ENCODE peak calls at places on chromosome 19, in ten cellular contexts. M is non-pigmented ciliary epithelial cell; Y is kidney glomerular epithelial cell; F is central memory CD8-positive, alpha-beta T cell; B is LoVo; T is frontal cortex; Q is activated CD4-positive, alpha-beta T cell treated with anti-CD3 and anti-CD28 coated beads, Interleukin-2, amount 10 ng/mL, durations not matched to agents 7 days and 5 days; L is HuH-7.5; D is DND-41; V is fibroblast of mammary gland. C is an unnamed sample.

GRCh38 chr19:27744926-27745844 is 1467.8 kb downstream of the UQCRFS1 start:
- DNase-seq in F (no peak), Q (no peak), V (no peak), T (no peak), B (no peak), L (no peak), D (no peak), M (no peak), Y (no peak), C (no peak)

GRCh38 chr19:489418-490196 is 6.7 kb upstream of the MADCAM1 start:
- DNase-seq in D (peak; percentile 42), V (peak; percentile 30), F (no peak), Q (no peak), M (no peak), L (peak; percentile 68), B (no peak), Y (no peak), T (peak; percentile 72), C (no peak)

GRCh38 chr19:46818812-46819211 is 30.4 kb upstream of the SLC1A5 start:
- DNase-seq in D (peak; percentile 50), B (no peak), F (no peak), Y (no peak), M (no peak), L (no peak), Q (peak; percentile 21), V (peak; percentile 53), T (no peak), C (no peak)

GRCh38 chr19:57068921-57069697 is 50.7 kb upstream of the USP29 start:
- DNase-seq in B (no peak), Y (no peak), F (no peak), T (no peak), M (no peak), L (no peak), Q (no peak), V (no peak), D (peak; percentile 10), C (no peak)

GRCh38 chr19:19817357-19817756 is 4.2 kb downstream of the ZNF506 start:
- DNase-seq in Q (peak; percentile 52), F (no peak), L (no peak), T (no peak), D (peak; percentile 90), Y (no peak), V (no peak), B (no peak), M (no peak), C (no peak)

GRCh38 chr19:15836345-15836594 is 20.8 kb upstream of the OR10H1 start:
- DNase-seq in F (no peak), D (no peak), L (no peak), B (peak; percentile 54), V (peak; percentile 3), Y (no peak), T (no peak), Q (no peak), M (no peak), C (no peak)

GRCh38 chr19:50555033-50555432 is 13.2 kb downstream of the LRRC4B start:
- DNase-seq in F (no peak), Q (no peak), Y (no peak), B (no peak), D (no peak), L (no peak), T (no peak), V (no peak), M (no peak), C (no peak)

GRCh38 chr19:4976412-4977298 is 7.7 kb downstream of the KDM4B start:
- DNase-seq in V (peak; percentile 99), D (no peak), T (peak; percentile 60), F (no peak), Q (no peak), B (no peak), L (peak; percentile 83), M (peak; percentile 83), Y (peak; percentile 66), C (peak; percentile 89)

GRCh38 chr19:35882074-35882832 is 13.9 kb downstream of the APLP1 start:
- DNase-seq in M (no peak), Y (peak; percentile 75), T (peak; percentile 80), B (peak; percentile 43), F (no peak), L (peak; percentile 66), Q (peak; percentile 78), V (peak; percentile 84), D (peak; percentile 43), C (peak; percentile 51)

GRCh38 chr19:16144216-16144581 is 714 bp downstream of the HSH2D start:
- DNase-seq in T (no peak), M (no peak), D (no peak), V (no peak), L (no peak), F (no peak), B (no peak), Y (no peak), Q (no peak), C (no peak)